ENCODE peak calls at places on chromosomes 5 and 9, in nine cellular contexts. S, A, Z, G, C, T, Y, N and U are unnamed samples.

GRCh38 chr5:113218200-113218599 is 216.6 kb downstream of the TSSK1B start:
- DNase-seq in Y (no peak), Z (no peak), C (no peak), S (no peak), A (no peak), T (no peak), G (no peak), N (peak; percentile 42), U (no peak)

GRCh38 chr9:6944093-6944551 is 186.3 kb downstream of the KDM4C start:
- DNase-seq in Y (no peak), N (no peak), C (no peak), S (no peak), Z (no peak), A (peak; percentile 46), G (no peak), T (no peak), U (peak; percentile 11)

GRCh38 chr5:83255268-83255667 is 177.9 kb downstream of the XRCC4 start:
- DNase-seq in S (no peak), C (peak; percentile 59), A (no peak), N (no peak), T (no peak), Z (no peak), Y (no peak), G (no peak), U (no peak)

GRCh38 chr5:50929174-50929573 is 262.7 kb downstream of the PARP8 start:
- DNase-seq in N (no peak), G (no peak), C (no peak), Z (no peak), T (no peak), Y (no peak), A (no peak), S (no peak), U (no peak)

GRCh38 chr9:686381-686813 is 155.1 kb upstream of the DMRT1 start:
- DNase-seq in Z (no peak), C (no peak), T (no peak), N (peak; percentile 40), G (peak; percentile 7), A (no peak), S (no peak), Y (no peak), U (no peak)

GRCh38 chr5:84727708-84728107 is 343.0 kb upstream of the EDIL3 start:
- DNase-seq in C (no peak), N (no peak), S (no peak), Y (no peak), G (no peak), A (no peak), T (no peak), Z (no peak), U (no peak)

GRCh38 chr9:38224941-38225340 is 155.9 kb upstream of the SHB start:
- DNase-seq in C (no peak), Y (no peak), A (no peak), Z (no peak), S (no peak), G (no peak), T (no peak), N (no peak), U (no peak)

GRCh38 chr9:16031486-16031885 is 478.6 kb downstream of the CCDC171 start:
- DNase-seq in N (no peak), G (no peak), Y (no peak), Z (no peak), C (no peak), T (no peak), A (no peak), S (no peak), U (no peak)

GRCh38 chr5:180599981-180600553 is 8.8 kb upstream of the SCGB3A1 start:
- DNase-seq in A (peak; percentile 27), C (no peak), Y (no peak), S (no peak), N (no peak), T (no peak), G (no peak), Z (peak; percentile 0), U (no peak)

GRCh38 chr5:119751734-119752094 is 122.4 kb downstream of the FAM170A start:
- DNase-seq in T (no peak), Z (no peak), G (no peak), A (no peak), S (no peak), Y (no peak), C (no peak), N (no peak), U (no peak)

GRCh38 chr5:34511915-34512314 is 144.2 kb upstream of the RAI14 start:
- DNase-seq in Y (no peak), S (no peak), G (no peak), A (no peak), N (peak; percentile 48), C (no peak), Z (no peak), T (no peak), U (no peak)

GRCh38 chr9:102405218-102405867 is 589.8 kb upstream of the CYLC2 start:
- DNase-seq in Y (no peak), Z (no peak), A (no peak), C (no peak), N (no peak), S (no peak), G (no peak), T (no peak), U (no peak)

GRCh38 chr5:107640568-107640967 is 30.2 kb downstream of the EFNA5 start:
- DNase-seq in T (no peak), A (no peak), C (no peak), G (no peak), Y (no peak), N (no peak), S (no peak), Z (no peak), U (no peak)

GRCh38 chr5:68436686-68437520 is 221.3 kb downstream of the PIK3R1 start:
- DNase-seq in S (no peak), Y (no peak), A (peak; percentile 83), N (no peak), C (no peak), G (no peak), Z (no peak), T (no peak), U (no peak)

GRCh38 chr9:131674425-131675421 is 65.2 kb downstream of the RAPGEF1 start:
- DNase-seq in S (no peak), A (no peak), T (no peak), Y (no peak), G (no peak), Z (no peak), N (no peak), C (no peak), U (no peak)

GRCh38 chr5:143311955-143312354 is 91.5 kb downstream of the NR3C1 start:
- DNase-seq in A (no peak), T (no peak), Y (no peak), S (no peak), N (no peak), Z (no peak), C (no peak), G (no peak), U (no peak)

GRCh38 chr5:172641359-172642045 is 439 bp downstream of the NEURL1B start:
- DNase-seq in Z (no peak), S (peak; percentile 84), N (peak; percentile 37), G (no peak), Y (peak; percentile 19), A (peak; percentile 83), T (no peak), C (no peak), U (no peak)

GRCh38 chr5:165209101-165209727 is 1703.8 kb downstream of the MAT2B start:
- DNase-seq in T (no peak), S (no peak), Z (peak; percentile 6), N (no peak), C (peak; percentile 33), A (peak; percentile 30), G (no peak), Y (no peak), U (peak; percentile 31)

GRCh38 chr5:159182691-159183090 is 26.7 kb downstream of the RNF145 start:
- DNase-seq in G (no peak), Z (no peak), Y (no peak), C (no peak), S (no peak), N (no peak), A (no peak), T (no peak), U (no peak)

GRCh38 chr5:148586796-148587195 is 67.5 kb downstream of the HTR4 start:
- DNase-seq in Y (no peak), T (no peak), S (no peak), Z (no peak), G (no peak), C (no peak), A (no peak), N (no peak), U (no peak)

GRCh38 chr9:13675638-13676000 is 396.1 kb upstream of the MPDZ start:
- DNase-seq in G (no peak), Y (no peak), A (no peak), T (no peak), S (no peak), C (no peak), N (no peak), Z (no peak), U (no peak)

GRCh38 chr9:109409998-109410397 is 88.1 kb downstream of the PTPN3 start:
- DNase-seq in N (no peak), G (no peak), Z (no peak), C (peak; percentile 4), S (no peak), T (no peak), A (peak; percentile 27), Y (no peak), U (no peak)

GRCh38 chr5:3456121-3456681 is 139.4 kb upstream of the IRX1 start:
- DNase-seq in T (no peak), C (no peak), G (no peak), A (no peak), Y (no peak), Z (no peak), N (no peak), S (no peak), U (no peak)

GRCh38 chr5:119077444-119077843 is 6.6 kb downstream of the DMXL1 start:
- DNase-seq in C (no peak), S (no peak), G (no peak), Y (no peak), Z (no peak), N (no peak), A (no peak), T (no peak), U (no peak)

GRCh38 chr5:75414241-75414640 is 77.2 kb downstream of the HMGCR start:
- DNase-seq in Y (no peak), Z (no peak), G (no peak), T (no peak), N (no peak), A (no peak), C (no peak), S (no peak), U (no peak)